ENCODE peak calls at places on chromosomes 16 and 17, in seven cellular contexts. G is glutamatergic neuron, I is ELF-1, Y is T-helper 17 cell, J is KBM-7, B is T-cell, H is GM10248. F is an unnamed sample.

GRCh38 chr17:50950002-50950877 is 84.1 kb upstream of the TOB1 start:
- DNase-seq in G (peak), I (peak), Y (peak), J (peak), B (peak), H (peak), F (peak)

GRCh38 chr16:22397459-22397858 is 23.0 kb upstream of the CDR2 start:
- DNase-seq in G (no peak), I (no peak), Y (no peak), J (no peak), B (no peak), H (no peak), F (no peak)

GRCh38 chr16:69726313-69727060 is at the start of gene NQO1:
- DNase-seq in G (peak), I (peak), Y (peak), J (peak), B (peak), H (peak), F (peak)

GRCh38 chr16:70750893-70751467 is 50.0 kb downstream of the VAC14 start:
- DNase-seq in G (no peak), I (no peak), Y (no peak), J (no peak), B (no peak), H (no peak), F (peak)

GRCh38 chr17:29054835-29055234 is 11.9 kb downstream of the PIPOX start:
- DNase-seq in G (no peak), I (peak), Y (no peak), J (no peak), B (no peak), H (no peak), F (no peak)

GRCh38 chr16:27853101-27853500 is 210.4 kb downstream of the GSG1L start:
- DNase-seq in G (no peak), I (no peak), Y (no peak), J (no peak), B (no peak), H (no peak), F (no peak)

GRCh38 chr16:1691956-1692355 is 13.9 kb downstream of the JPT2 start:
- DNase-seq in G (no peak), I (no peak), Y (no peak), J (no peak), B (no peak), H (no peak), F (no peak)

GRCh38 chr17:10357768-10358167 is 15.0 kb downstream of the MYH13 start:
- DNase-seq in G (peak), I (peak), Y (no peak), J (peak), B (peak), H (peak), F (no peak)

GRCh38 chr16:31461921-31462804 is 2.9 kb downstream of the ARMC5 start:
- DNase-seq in G (no peak), I (no peak), Y (no peak), J (no peak), B (no peak), H (no peak), F (no peak)

GRCh38 chr17:82302498-82302963 is 14.9 kb downstream of the CD7 start:
- DNase-seq in G (peak), I (no peak), Y (no peak), J (no peak), B (no peak), H (no peak), F (no peak)

GRCh38 chr17:76888661-76889060 is 20.5 kb downstream of the MGAT5B start:
- DNase-seq in G (peak), I (peak), Y (no peak), J (no peak), B (no peak), H (no peak), F (no peak)

GRCh38 chr16:9159839-9160550 is 68.6 kb downstream of the HAPSTR1 start:
- DNase-seq in G (peak), I (peak), Y (no peak), J (peak), B (peak), H (peak), F (peak)